ENCODE peak calls at places on chromosomes 5 and 9, in six cellular contexts. H is left kidney; X is amniotic stem cell; L is NCI-H1105; O is AG09309; Z is stimulated activated CD8-positive, alpha-beta memory T cell treated with anti-CD3 and anti-CD28 coated beads, Interleukin-12 subunit alpha, Interleukin-12 subunit beta, amount 100 ng/mL, for 1 hour. G is an unnamed sample.

GRCh38 chr9:40911647-40912046 is 216.8 kb downstream of the FOXD4L6 start:
- DNase-seq in H (no peak), X (no peak), L (no peak), O (no peak), Z (no peak), G (no peak)

GRCh38 chr9:90016272-90016671 is 411.5 kb downstream of the GADD45G start:
- DNase-seq in H (no peak), X (no peak), L (no peak), O (no peak), Z (no peak), G (no peak)

GRCh38 chr5:134552301-134552700 is 26.8 kb downstream of the JADE2 start:
- DNase-seq in H (no peak), X (peak), L (no peak), O (peak), Z (no peak), G (peak)

GRCh38 chr9:33791117-33791516 is 4.2 kb upstream of the PRSS3 start:
- DNase-seq in H (no peak), X (no peak), L (no peak), O (no peak), Z (no peak), G (no peak)

GRCh38 chr9:122445155-122445749 is 32.5 kb downstream of the OR1J1 start:
- DNase-seq in H (no peak), X (peak), L (no peak), O (peak), Z (no peak), G (peak)

GRCh38 chr5:158054073-158054387 is 195.1 kb upstream of the CLINT1 start:
- DNase-seq in H (no peak), X (no peak), L (no peak), O (no peak), Z (no peak), G (no peak)

GRCh38 chr9:28378236-28378635 is 805.0 kb upstream of the C9orf72 start:
- DNase-seq in H (peak), X (no peak), L (no peak), O (no peak), Z (no peak), G (no peak)

GRCh38 chr5:91635950-91636349 is 252.8 kb upstream of the ARRDC3 start:
- DNase-seq in H (no peak), X (no peak), L (no peak), O (no peak), Z (no peak), G (no peak)

GRCh38 chr5:1285141-1285540 is 9.7 kb downstream of the TERT start:
- DNase-seq in H (no peak), X (no peak), L (no peak), O (no peak), Z (no peak), G (no peak)

GRCh38 chr5:1762121-1762877 is 37.3 kb downstream of the MRPL36 start:
- DNase-seq in H (no peak), X (no peak), L (no peak), O (no peak), Z (no peak), G (no peak)

GRCh38 chr9:111913159-111913558 is 16.5 kb downstream of the UGCG start:
- DNase-seq in H (no peak), X (no peak), L (no peak), O (no peak), Z (no peak), G (no peak)

GRCh38 chr9:100465765-100466164 is 7.2 kb upstream of the TMEFF1 start:
- DNase-seq in H (no peak), X (no peak), L (no peak), O (no peak), Z (no peak), G (no peak)

GRCh38 chr5:1383886-1384401 is 39.0 kb upstream of the CLPTM1L start:
- DNase-seq in H (no peak), X (no peak), L (no peak), O (no peak), Z (no peak), G (no peak)

GRCh38 chr5:14109041-14109747 is 33.9 kb upstream of the TRIO start:
- DNase-seq in H (no peak), X (no peak), L (no peak), O (peak), Z (no peak), G (no peak)

GRCh38 chr9:124776952-124777645 is at the start of gene OLFML2A:
- DNase-seq in H (peak), X (no peak), L (no peak), O (no peak), Z (no peak), G (no peak)

GRCh38 chr5:75558972-75559632 is 47.4 kb downstream of the POLK start:
- DNase-seq in H (no peak), X (no peak), L (no peak), O (peak), Z (no peak), G (peak)

GRCh38 chr5:177595991-177596774 is 3.7 kb upstream of the B4GALT7 start:
- DNase-seq in H (no peak), X (no peak), L (no peak), O (no peak), Z (no peak), G (no peak)

GRCh38 chr9:5500441-5501235 is 9.7 kb upstream of the PDCD1LG2 start:
- DNase-seq in H (no peak), X (no peak), L (peak), O (no peak), Z (no peak), G (no peak)

GRCh38 chr9:136544549-136545064 is 1.2 kb downstream of the NOTCH1 start:
- DNase-seq in H (peak), X (no peak), L (no peak), O (no peak), Z (no peak), G (no peak)

GRCh38 chr5:143402464-143403356 is 776 bp downstream of the NR3C1 start:
- DNase-seq in H (peak), X (no peak), L (no peak), O (no peak), Z (no peak), G (no peak)

GRCh38 chr5:134586866-134587524 is 45.6 kb downstream of the SAR1B start:
- DNase-seq in H (peak), X (peak), L (no peak), O (peak), Z (peak), G (no peak)

GRCh38 chr5:82106207-82106606 is 134.4 kb downstream of the ATG10 start:
- DNase-seq in H (no peak), X (no peak), L (no peak), O (no peak), Z (no peak), G (no peak)

GRCh38 chr9:100602302-100602930 is 24.5 kb downstream of the CAVIN4 start:
- DNase-seq in H (peak), X (no peak), L (peak), O (no peak), Z (no peak), G (no peak)

GRCh38 chr5:170848033-170848432 is 13.8 kb upstream of the RANBP17 start:
- DNase-seq in H (no peak), X (no peak), L (no peak), O (no peak), Z (no peak), G (no peak)

GRCh38 chr9:127763918-127764384 is 14.5 kb downstream of the SH2D3C start:
- DNase-seq in H (peak), X (no peak), L (no peak), O (no peak), Z (no peak), G (no peak)

GRCh38 chr5:154483654-154484392 is 5.8 kb upstream of the HAND1 start:
- DNase-seq in H (peak), X (no peak), L (no peak), O (no peak), Z (no peak), G (no peak)

GRCh38 chr5:67303356-67303755 is 106.8 kb upstream of the CD180 start:
- DNase-seq in H (no peak), X (no peak), L (no peak), O (no peak), Z (no peak), G (no peak)

GRCh38 chr9:128685636-128686489 is 3.2 kb upstream of the SET start:
- DNase-seq in H (peak), X (no peak), L (no peak), O (no peak), Z (no peak), G (no peak)